ENCODE peak calls at places on chromosome 12, in ten cellular contexts. T is cardiac septum; Q is kidney epithelial cell; O is mesendoderm; I is EL; C is activated T-helper 1 cell treated with anti-CD3 and anti-CD28 coated beads, Interleukin-2, amount 50 U/mL, for 16 hours; J is cardiac muscle cell; W is NCI-H226; M is GM10248; H is RCC 7860. P is an unnamed sample.
A peak's percentile ranks its signal among the peaks of the same experiment; 100 is the strongest.

GRCh38 chr12:109744026-109744425 is 30.4 kb downstream of the FAM222A start:
- DNase-seq in T (peak; percentile 63), Q (no peak), O (no peak), I (no peak), C (no peak), J (no peak), W (no peak), M (no peak), H (no peak), P (peak; percentile 61)

GRCh38 chr12:88934163-88934747 is 354.0 kb upstream of the KITLG start:
- DNase-seq in T (no peak), Q (peak; percentile 84), O (no peak), I (peak; percentile 43), C (no peak), J (no peak), W (no peak), M (no peak), H (peak; percentile 75), P (no peak)

GRCh38 chr12:65761301-65761700 is 63.0 kb upstream of the HMGA2 start:
- DNase-seq in T (no peak), Q (no peak), O (peak; percentile 95), I (no peak), C (no peak), J (no peak), W (no peak), M (no peak), H (no peak), P (no peak)

GRCh38 chr12:15629108-15629507 is 160.1 kb downstream of the EPS8 start:
- DNase-seq in T (no peak), Q (peak; percentile 83), O (peak; percentile 86), I (peak; percentile 98), C (no peak), J (peak; percentile 59), W (peak; percentile 84), M (peak; percentile 15), H (peak; percentile 85), P (peak; percentile 85)

GRCh38 chr12:124601699-124602098 is 34.3 kb upstream of the NCOR2 start:
- DNase-seq in T (no peak), Q (no peak), O (no peak), I (no peak), C (no peak), J (no peak), W (no peak), M (no peak), H (no peak), P (no peak)

GRCh38 chr12:122162976-122163375 is 11.0 kb downstream of the IL31 start:
- DNase-seq in T (no peak), Q (no peak), O (no peak), I (no peak), C (no peak), J (no peak), W (no peak), M (no peak), H (no peak), P (no peak)

GRCh38 chr12:118145113-118145797 is 9.3 kb downstream of the PEBP1 start:
- DNase-seq in T (no peak), Q (no peak), O (no peak), I (no peak), C (no peak), J (no peak), W (no peak), M (peak; percentile 54), H (no peak), P (no peak)

GRCh38 chr12:71438670-71439361 is 782 bp upstream of the LGR5 start:
- DNase-seq in T (no peak), Q (no peak), O (peak; percentile 70), I (peak; percentile 26), C (no peak), J (peak; percentile 39), W (no peak), M (no peak), H (no peak), P (no peak)

GRCh38 chr12:132825089-132825488 is 3.6 kb downstream of the GOLGA3 start:
- DNase-seq in T (no peak), Q (no peak), O (no peak), I (no peak), C (no peak), J (no peak), W (no peak), M (no peak), H (no peak), P (no peak)

GRCh38 chr12:56908136-56908535 is 26.1 kb downstream of the SDR9C7 start:
- DNase-seq in T (no peak), Q (no peak), O (no peak), I (no peak), C (no peak), J (no peak), W (no peak), M (no peak), H (no peak), P (no peak)

GRCh38 chr12:75813066-75813465 is 218.5 kb downstream of the PHLDA1 start:
- DNase-seq in T (no peak), Q (no peak), O (no peak), I (no peak), C (no peak), J (no peak), W (no peak), M (no peak), H (no peak), P (no peak)

GRCh38 chr12:119153477-119154434 is 25.0 kb upstream of the HSPB8 start:
- DNase-seq in T (no peak), Q (peak; percentile 37), O (peak; percentile 99), I (peak; percentile 34), C (no peak), J (peak; percentile 78), W (peak; percentile 68), M (no peak), H (no peak), P (peak; percentile 89)

GRCh38 chr12:47071241-47071852 is 8.1 kb upstream of the PCED1B start:
- DNase-seq in T (no peak), Q (no peak), O (peak; percentile 73), I (peak; percentile 11), C (no peak), J (peak; percentile 26), W (no peak), M (no peak), H (peak; percentile 24), P (no peak)

GRCh38 chr12:109714141-109714912 is 702 bp downstream of the FAM222A start:
- DNase-seq in T (no peak), Q (no peak), O (peak; percentile 86), I (peak; percentile 47), C (peak; percentile 39), J (peak; percentile 84), W (peak; percentile 6), M (peak; percentile 50), H (peak; percentile 8), P (peak; percentile 86)

GRCh38 chr12:108689314-108690190 is 41.8 kb downstream of the CORO1C start:
- DNase-seq in T (no peak), Q (no peak), O (peak; percentile 43), I (peak; percentile 39), C (no peak), J (peak; percentile 29), W (peak; percentile 79), M (no peak), H (no peak), P (no peak)

GRCh38 chr12:57223191-57224165 is 6.0 kb upstream of the SHMT2 start:
- DNase-seq in T (no peak), Q (no peak), O (no peak), I (no peak), C (no peak), J (no peak), W (no peak), M (no peak), H (no peak), P (no peak)

GRCh38 chr12:70831538-70831937 is 89.0 kb downstream of the PTPRR start:
- DNase-seq in T (no peak), Q (no peak), O (no peak), I (no peak), C (no peak), J (no peak), W (peak; percentile 76), M (no peak), H (no peak), P (no peak)

GRCh38 chr12:52293926-52294325 is 2.6 kb upstream of the KRT81 start:
- DNase-seq in T (peak; percentile 33), Q (no peak), O (no peak), I (no peak), C (no peak), J (no peak), W (no peak), M (no peak), H (no peak), P (peak; percentile 8)

GRCh38 chr12:105754313-105754712 is 384.4 kb downstream of the NUAK1 start:
- DNase-seq in T (no peak), Q (no peak), O (no peak), I (no peak), C (no peak), J (no peak), W (no peak), M (no peak), H (no peak), P (no peak)

GRCh38 chr12:77488041-77488620 is 342.6 kb upstream of the NAV3 start:
- DNase-seq in T (no peak), Q (no peak), O (no peak), I (peak; percentile 6), C (no peak), J (no peak), W (peak; percentile 64), M (no peak), H (no peak), P (no peak)

GRCh38 chr12:6570264-6570887 is 2.3 kb upstream of the NOP2 start:
- DNase-seq in T (no peak), Q (no peak), O (peak; percentile 83), I (peak; percentile 45), C (no peak), J (peak; percentile 65), W (no peak), M (peak; percentile 60), H (no peak), P (peak; percentile 85)

P was measured in posterior vena cava.